ENCODE peak calls at places on chromosomes 1 and 21, in nine cellular contexts. One of them, this sample, is unnamed.

GRCh38 chr21:42145569-42146250 is 73.2 kb upstream of the ABCG1 start:
- DNase-seq in heart right ventricle: peak; percentile 57
- DNase-seq in cardiac muscle cell: peak; percentile 74
- DNase-seq in CD8-positive, alpha-beta T cell: peak; percentile 38
- DNase-seq in heart left ventricle: peak; percentile 47
- DNase-seq in endothelial cell of umbilical vein: peak; percentile 42
- DNase-seq in Panc1: no peak
- DNase-seq in lung: peak; percentile 62
- DNase-seq in ovary: peak; percentile 60
- DNase-seq in this sample: peak; percentile 70

GRCh38 chr1:234696986-234697385 is 87.0 kb upstream of the IRF2BP2 start:
- DNase-seq in heart right ventricle: no peak
- DNase-seq in cardiac muscle cell: peak; percentile 72
- DNase-seq in CD8-positive, alpha-beta T cell: no peak
- DNase-seq in heart left ventricle: no peak
- DNase-seq in endothelial cell of umbilical vein: no peak
- DNase-seq in Panc1: no peak
- DNase-seq in lung: no peak
- DNase-seq in ovary: no peak
- DNase-seq in this sample: no peak

GRCh38 chr21:45084121-45084520 is 9.7 kb downstream of the ADARB1 start:
- DNase-seq in heart right ventricle: no peak
- DNase-seq in cardiac muscle cell: no peak
- DNase-seq in CD8-positive, alpha-beta T cell: no peak
- DNase-seq in heart left ventricle: no peak
- DNase-seq in endothelial cell of umbilical vein: no peak
- DNase-seq in Panc1: no peak
- DNase-seq in lung: no peak
- DNase-seq in ovary: no peak
- DNase-seq in this sample: no peak

GRCh38 chr21:44653656-44654575 is 543 bp downstream of the KRTAP12-4 start:
- DNase-seq in heart right ventricle: no peak
- DNase-seq in cardiac muscle cell: no peak
- DNase-seq in CD8-positive, alpha-beta T cell: peak; percentile 66
- DNase-seq in heart left ventricle: no peak
- DNase-seq in endothelial cell of umbilical vein: no peak
- DNase-seq in Panc1: no peak
- DNase-seq in lung: no peak
- DNase-seq in ovary: no peak
- DNase-seq in this sample: no peak

GRCh38 chr1:83815348-83815747 is 183.6 kb downstream of the TTLL7 start:
- DNase-seq in heart right ventricle: peak; percentile 7
- DNase-seq in cardiac muscle cell: peak; percentile 75
- DNase-seq in CD8-positive, alpha-beta T cell: no peak
- DNase-seq in heart left ventricle: no peak
- DNase-seq in endothelial cell of umbilical vein: no peak
- DNase-seq in Panc1: no peak
- DNase-seq in lung: no peak
- DNase-seq in ovary: no peak
- DNase-seq in this sample: no peak

GRCh38 chr1:102919659-102920058 is 188.7 kb downstream of the COL11A1 start:
- DNase-seq in heart right ventricle: no peak
- DNase-seq in cardiac muscle cell: peak; percentile 42
- DNase-seq in CD8-positive, alpha-beta T cell: no peak
- DNase-seq in heart left ventricle: no peak
- DNase-seq in endothelial cell of umbilical vein: no peak
- DNase-seq in Panc1: no peak
- DNase-seq in lung: no peak
- DNase-seq in ovary: no peak
- DNase-seq in this sample: no peak

GRCh38 chr21:16563795-16564194 is 834.0 kb downstream of the USP25 start:
- DNase-seq in heart right ventricle: no peak
- DNase-seq in cardiac muscle cell: peak; percentile 62
- DNase-seq in CD8-positive, alpha-beta T cell: no peak
- DNase-seq in heart left ventricle: peak; percentile 20
- DNase-seq in endothelial cell of umbilical vein: peak; percentile 62
- DNase-seq in Panc1: no peak
- DNase-seq in lung: no peak
- DNase-seq in ovary: no peak
- DNase-seq in this sample: peak; percentile 72

GRCh38 chr1:116514708-116515525 is 55.9 kb downstream of the CD58 start:
- DNase-seq in heart right ventricle: no peak
- DNase-seq in cardiac muscle cell: peak; percentile 73
- DNase-seq in CD8-positive, alpha-beta T cell: peak; percentile 28
- DNase-seq in heart left ventricle: no peak
- DNase-seq in endothelial cell of umbilical vein: no peak
- DNase-seq in Panc1: no peak
- DNase-seq in lung: peak; percentile 57
- DNase-seq in ovary: no peak
- DNase-seq in this sample: no peak

GRCh38 chr1:150256549-150257341 is 829 bp upstream of the CA14 start:
- DNase-seq in heart right ventricle: no peak
- DNase-seq in cardiac muscle cell: no peak
- DNase-seq in CD8-positive, alpha-beta T cell: no peak
- DNase-seq in heart left ventricle: no peak
- DNase-seq in endothelial cell of umbilical vein: no peak
- DNase-seq in Panc1: no peak
- DNase-seq in lung: no peak
- DNase-seq in ovary: no peak
- DNase-seq in this sample: no peak

GRCh38 chr1:145978860-145979745 is 14.6 kb downstream of the POLR3GL start:
- DNase-seq in heart right ventricle: peak; percentile 98
- DNase-seq in cardiac muscle cell: peak; percentile 100
- DNase-seq in CD8-positive, alpha-beta T cell: peak; percentile 45
- DNase-seq in heart left ventricle: peak; percentile 97
- DNase-seq in endothelial cell of umbilical vein: peak; percentile 98
- DNase-seq in Panc1: no peak
- DNase-seq in lung: peak; percentile 96
- DNase-seq in ovary: peak; percentile 79
- DNase-seq in this sample: peak; percentile 92
- H3K4me3 ChIP-seq in heart right ventricle: peak overlapping the region; percentile 44
- H3K4me3 ChIP-seq in cardiac muscle cell: peak overlapping the region; percentile 0
- H3K4me3 ChIP-seq in CD8-positive, alpha-beta T cell: peak overlapping the region; percentile 17
- H3K4me3 ChIP-seq in heart left ventricle: peak overlapping the region; percentile 35
- H3K4me3 ChIP-seq in endothelial cell of umbilical vein: no peak overlapping the region
- H3K4me3 ChIP-seq in Panc1: no peak overlapping the region
- H3K4me3 ChIP-seq in lung: no peak overlapping the region
- H3K4me3 ChIP-seq in ovary: peak overlapping the region; percentile 23
- H3K4me3 ChIP-seq in this sample: no peak overlapping the region

GRCh38 chr1:186325239-186325638 is 49.8 kb downstream of the TPR start:
- DNase-seq in heart right ventricle: no peak
- DNase-seq in cardiac muscle cell: peak; percentile 33
- DNase-seq in CD8-positive, alpha-beta T cell: no peak
- DNase-seq in heart left ventricle: no peak
- DNase-seq in endothelial cell of umbilical vein: peak; percentile 31
- DNase-seq in Panc1: no peak
- DNase-seq in lung: no peak
- DNase-seq in ovary: no peak
- DNase-seq in this sample: no peak

GRCh38 chr1:186326009-186326408 is 49.0 kb downstream of the TPR start:
- DNase-seq in heart right ventricle: no peak
- DNase-seq in cardiac muscle cell: no peak
- DNase-seq in CD8-positive, alpha-beta T cell: no peak
- DNase-seq in heart left ventricle: no peak
- DNase-seq in endothelial cell of umbilical vein: no peak
- DNase-seq in Panc1: no peak
- DNase-seq in lung: no peak
- DNase-seq in ovary: no peak
- DNase-seq in this sample: no peak

GRCh38 chr1:186327331-186327730 is 47.7 kb downstream of the TPR start:
- DNase-seq in heart right ventricle: no peak
- DNase-seq in cardiac muscle cell: no peak
- DNase-seq in CD8-positive, alpha-beta T cell: no peak
- DNase-seq in heart left ventricle: no peak
- DNase-seq in endothelial cell of umbilical vein: no peak
- DNase-seq in Panc1: no peak
- DNase-seq in lung: no peak
- DNase-seq in ovary: no peak
- DNase-seq in this sample: no peak

GRCh38 chr1:186330758-186331157 is 44.3 kb downstream of the TPR start:
- DNase-seq in heart right ventricle: no peak
- DNase-seq in cardiac muscle cell: no peak
- DNase-seq in CD8-positive, alpha-beta T cell: no peak
- DNase-seq in heart left ventricle: no peak
- DNase-seq in endothelial cell of umbilical vein: no peak
- DNase-seq in Panc1: no peak
- DNase-seq in lung: no peak
- DNase-seq in ovary: no peak
- DNase-seq in this sample: peak; percentile 21
- TF ChIP-seq CTCF in heart right ventricle: no peak
- TF ChIP-seq CTCF in cardiac muscle cell: peak; percentile 33
- TF ChIP-seq CTCF in CD8-positive, alpha-beta T cell: no peak
- TF ChIP-seq CTCF in heart left ventricle: peak; percentile 20
- TF ChIP-seq CTCF in endothelial cell of umbilical vein: peak; percentile 7
- TF ChIP-seq CTCF in Panc1: peak; percentile 44
- TF ChIP-seq CTCF in lung: no peak
- TF ChIP-seq CTCF in ovary: no peak
- TF ChIP-seq CTCF in this sample: peak; percentile 44

GRCh38 chr1:3530086-3530930 is 75.8 kb downstream of the ARHGEF16 start:
- DNase-seq in heart right ventricle: no peak
- DNase-seq in cardiac muscle cell: no peak
- DNase-seq in CD8-positive, alpha-beta T cell: no peak
- DNase-seq in heart left ventricle: no peak
- DNase-seq in endothelial cell of umbilical vein: peak; percentile 14
- DNase-seq in Panc1: no peak
- DNase-seq in lung: no peak
- DNase-seq in ovary: no peak
- DNase-seq in this sample: peak; percentile 40

GRCh38 chr1:3527774-3528173 is 73.3 kb downstream of the ARHGEF16 start:
- DNase-seq in heart right ventricle: no peak
- DNase-seq in cardiac muscle cell: no peak
- DNase-seq in CD8-positive, alpha-beta T cell: no peak
- DNase-seq in heart left ventricle: no peak
- DNase-seq in endothelial cell of umbilical vein: no peak
- DNase-seq in Panc1: no peak
- DNase-seq in lung: no peak
- DNase-seq in ovary: no peak
- DNase-seq in this sample: no peak

GRCh38 chr1:3531928-3532327 is 77.5 kb downstream of the ARHGEF16 start:
- DNase-seq in heart right ventricle: peak; percentile 25
- DNase-seq in cardiac muscle cell: no peak
- DNase-seq in CD8-positive, alpha-beta T cell: no peak
- DNase-seq in heart left ventricle: peak; percentile 61
- DNase-seq in endothelial cell of umbilical vein: no peak
- DNase-seq in Panc1: no peak
- DNase-seq in lung: no peak
- DNase-seq in ovary: no peak
- DNase-seq in this sample: no peak

GRCh38 chr1:3530931-3531818 is 76.7 kb downstream of the ARHGEF16 start:
- DNase-seq in heart right ventricle: peak; percentile 77
- DNase-seq in cardiac muscle cell: peak; percentile 70
- DNase-seq in CD8-positive, alpha-beta T cell: peak; percentile 60
- DNase-seq in heart left ventricle: peak; percentile 88
- DNase-seq in endothelial cell of umbilical vein: peak; percentile 54
- DNase-seq in Panc1: no peak
- DNase-seq in lung: peak; percentile 78
- DNase-seq in ovary: peak; percentile 74
- DNase-seq in this sample: peak; percentile 87

DNA sequence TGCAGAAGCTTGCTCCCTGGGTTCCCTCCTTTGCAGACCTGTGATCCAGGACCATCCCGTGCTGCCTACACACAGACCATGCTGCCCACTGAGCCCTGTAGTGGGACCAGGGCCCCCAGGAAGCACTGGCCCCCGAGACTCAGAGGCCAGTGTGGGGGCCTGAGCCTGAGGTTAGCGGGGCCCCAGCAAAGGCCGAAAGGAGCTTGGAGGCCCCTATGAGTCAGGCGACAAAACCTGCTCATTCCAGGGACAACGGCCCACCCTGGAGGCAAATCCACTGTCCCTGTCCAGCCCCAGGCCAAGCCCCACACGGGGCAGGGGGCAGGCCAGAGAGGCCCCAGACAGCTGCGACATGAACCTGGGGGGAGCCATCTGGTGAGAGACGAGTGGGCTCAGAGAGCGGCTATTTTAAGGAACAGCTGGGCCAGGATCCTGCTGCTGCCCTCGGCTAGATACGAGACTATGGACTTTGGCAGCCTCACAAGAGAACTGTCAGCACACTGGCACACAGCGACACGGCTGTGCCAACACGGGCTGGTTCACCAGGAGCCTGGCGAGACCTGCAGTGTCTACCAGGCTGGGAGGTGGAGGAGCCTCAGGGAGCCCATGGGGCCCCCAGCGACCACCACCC is 74.7 kb downstream of the ARHGEF16 start:
- DNase-seq in heart right ventricle: peak; percentile 80
- DNase-seq in cardiac muscle cell: no peak
- DNase-seq in CD8-positive, alpha-beta T cell: no peak
- DNase-seq in heart left ventricle: peak; percentile 89
- DNase-seq in endothelial cell of umbilical vein: no peak
- DNase-seq in Panc1: no peak
- DNase-seq in lung: no peak
- DNase-seq in ovary: no peak
- DNase-seq in this sample: no peak
- H3K4me1 ChIP-seq in heart right ventricle: peaks cover 32% of the 10 kb centered on the region
- H3K4me1 ChIP-seq in cardiac muscle cell: peaks cover 27% of the 10 kb centered on the region
- H3K4me1 ChIP-seq in CD8-positive, alpha-beta T cell: peaks cover 10% of the 10 kb centered on the region
- H3K4me1 ChIP-seq in heart left ventricle: peaks cover 5% of the 10 kb centered on the region
- H3K4me1 ChIP-seq in endothelial cell of umbilical vein: peaks cover 11% of the 10 kb centered on the region
- H3K4me1 ChIP-seq in Panc1: peaks cover 19% of the 10 kb centered on the region
- H3K4me1 ChIP-seq in lung: peaks cover 14% of the 10 kb centered on the region
- H3K4me1 ChIP-seq in ovary: peaks cover 6% of the 10 kb centered on the region
- H3K4me1 ChIP-seq in this sample: peaks cover 18% of the 10 kb centered on the region

GRCh38 chr1:167090289-167090942 is at the start of gene GPA33:
- DNase-seq in heart right ventricle: no peak
- DNase-seq in cardiac muscle cell: no peak
- DNase-seq in CD8-positive, alpha-beta T cell: no peak
- DNase-seq in heart left ventricle: no peak
- DNase-seq in endothelial cell of umbilical vein: no peak
- DNase-seq in Panc1: no peak
- DNase-seq in lung: no peak
- DNase-seq in ovary: no peak
- DNase-seq in this sample: no peak
- H3K4me3 ChIP-seq in heart right ventricle: no peak within 1 kb of the TSS
- H3K4me3 ChIP-seq in cardiac muscle cell: no peak within 1 kb of the TSS
- H3K4me3 ChIP-seq in CD8-positive, alpha-beta T cell: peak within 1 kb of the TSS; percentile 34
- H3K4me3 ChIP-seq in heart left ventricle: no peak within 1 kb of the TSS
- H3K4me3 ChIP-seq in endothelial cell of umbilical vein: no peak within 1 kb of the TSS
- H3K4me3 ChIP-seq in Panc1: no peak within 1 kb of the TSS
- H3K4me3 ChIP-seq in lung: no peak within 1 kb of the TSS
- H3K4me3 ChIP-seq in ovary: no peak within 1 kb of the TSS
- H3K4me3 ChIP-seq in this sample: no peak within 1 kb of the TSS

This sample was measured in Caco-2.